ENCODE peak calls at places on chromosome 5, in six cellular contexts. F, J, X, U, V and H are unnamed samples.

GRCh38 chr5:174601937-174602336 is 122.4 kb upstream of the MSX2 start:
- DNase-seq in J (no peak), X (no peak), V (no peak), U (no peak), F (no peak), H (no peak)

GRCh38 chr5:32013658-32014057 is 160.5 kb downstream of the GOLPH3 start:
- DNase-seq in V (no peak), X (no peak), J (no peak), F (no peak), U (no peak), H (no peak)

GRCh38 chr5:171419663-171420428 is 399 bp downstream of the FGF18 start:
- DNase-seq in F (peak), U (no peak), V (no peak), X (peak), J (peak), H (no peak)

GRCh38 chr5:102971693-102972293 is 148.1 kb downstream of the GIN1 start:
- DNase-seq in F (no peak), V (peak), J (peak), X (no peak), U (peak), H (no peak)

GRCh38 chr5:129460951-129461815 is 1.1 kb downstream of the ADAMTS19 start:
- DNase-seq in V (peak), F (no peak), X (peak), U (peak), J (peak), H (no peak)

GRCh38 chr5:132445640-132445923 is 45.0 kb downstream of the IRF1 start:
- DNase-seq in V (no peak), F (no peak), J (no peak), X (no peak), U (no peak), H (no peak)

GRCh38 chr5:179180921-179181645 is 120.9 kb downstream of the ZNF354C start:
- DNase-seq in X (no peak), J (no peak), V (no peak), U (no peak), F (no peak), H (no peak)

GRCh38 chr5:108148715-108149139 is 233.2 kb downstream of the FBXL17 start:
- DNase-seq in V (no peak), X (no peak), F (no peak), J (peak), U (peak), H (no peak)

GRCh38 chr5:180130876-180131740 is 59.5 kb upstream of the RNF130 start:
- DNase-seq in V (no peak), J (no peak), F (no peak), U (no peak), X (no peak), H (no peak)

GRCh38 chr5:139389701-139390638 is at the start of gene MZB1:
- DNase-seq in J (peak), U (no peak), V (no peak), X (no peak), F (peak), H (peak)

GRCh38 chr5:57718155-57718554 is 235.5 kb upstream of the ACTBL2 start:
- DNase-seq in J (no peak), U (peak), X (no peak), F (no peak), V (no peak), H (no peak)

GRCh38 chr5:18744990-18745590 is 1110.8 kb downstream of the TAF11L14 start:
- DNase-seq in V (no peak), U (no peak), J (no peak), F (peak), X (no peak), H (no peak)

GRCh38 chr5:142040285-142040684 is 27.5 kb upstream of the GNPDA1 start:
- DNase-seq in U (no peak), X (no peak), J (no peak), F (no peak), V (no peak), H (no peak)